ENCODE peak calls at places on chromosome 13, in seven cellular contexts. O, X, Y, M, L, E and V are unnamed samples.

GRCh38 chr13:51937320-51938290 is 73.6 kb downstream of the ATP7B start:
- DNase-seq in O (no peak), X (no peak), Y (no peak), M (no peak), L (no peak), E (no peak), V (no peak)

GRCh38 chr13:68714292-68714691 is 1393.3 kb upstream of the ATXN8OS start:
- DNase-seq in O (no peak), X (no peak), Y (no peak), M (no peak), L (no peak), E (no peak), V (no peak)

GRCh38 chr13:31426395-31426794 is 226.6 kb downstream of the B3GLCT start:
- DNase-seq in O (no peak), X (no peak), Y (no peak), M (no peak), L (no peak), E (no peak), V (no peak)

GRCh38 chr13:57627663-57628062 is 3.9 kb upstream of the PCDH17 start:
- DNase-seq in O (peak; percentile 46), X (no peak), Y (no peak), M (no peak), L (peak; percentile 25), E (no peak), V (peak; percentile 46)

GRCh38 chr13:30148171-30148754 is 159.1 kb downstream of the KATNAL1 start:
- DNase-seq in O (no peak), X (peak; percentile 16), Y (no peak), M (no peak), L (no peak), E (peak; percentile 20), V (no peak)

GRCh38 chr13:78601124-78601885 is 2.0 kb downstream of the POU4F1 start:
- DNase-seq in O (no peak), X (no peak), Y (no peak), M (no peak), L (peak; percentile 12), E (no peak), V (peak; percentile 40)

GRCh38 chr13:96091164-96091931 is 1.4 kb downstream of the HS6ST3 start:
- DNase-seq in O (peak; percentile 7), X (no peak), Y (peak; percentile 8), M (peak; percentile 41), L (no peak), E (no peak), V (peak; percentile 25)

GRCh38 chr13:49877629-49878218 is 58.4 kb downstream of the SPRYD7 start:
- DNase-seq in O (peak; percentile 41), X (no peak), Y (no peak), M (no peak), L (peak; percentile 42), E (no peak), V (no peak)

GRCh38 chr13:45055198-45055901 is 65.0 kb upstream of the GTF2F2 start:
- DNase-seq in O (peak; percentile 93), X (no peak), Y (peak; percentile 10), M (no peak), L (peak; percentile 95), E (peak; percentile 29), V (peak; percentile 58)

GRCh38 chr13:108176685-108177274 is 38.6 kb downstream of the LIG4 start:
- DNase-seq in O (no peak), X (peak; percentile 11), Y (no peak), M (no peak), L (peak; percentile 23), E (peak; percentile 69), V (peak; percentile 55)

GRCh38 chr13:57418067-57418677 is 213.4 kb upstream of the PCDH17 start:
- DNase-seq in O (no peak), X (no peak), Y (no peak), M (no peak), L (no peak), E (no peak), V (no peak)

GRCh38 chr13:23696610-23697009 is 126.4 kb downstream of the TNFRSF19 start:
- DNase-seq in O (no peak), X (no peak), Y (no peak), M (no peak), L (no peak), E (no peak), V (no peak)

GRCh38 chr13:74825170-74825948 is 656.6 kb downstream of the TBC1D4 start:
- DNase-seq in O (peak; percentile 64), X (no peak), Y (no peak), M (no peak), L (peak; percentile 91), E (no peak), V (no peak)

GRCh38 chr13:66635526-66635925 is 594.6 kb downstream of the PCDH9 start:
- DNase-seq in O (peak; percentile 90), X (no peak), Y (no peak), M (no peak), L (peak; percentile 85), E (no peak), V (no peak)

GRCh38 chr13:58950911-58951310 is 1212.8 kb downstream of the DIAPH3 start:
- DNase-seq in O (no peak), X (no peak), Y (no peak), M (no peak), L (no peak), E (no peak), V (no peak)

GRCh38 chr13:61727714-61728275 is 312.1 kb upstream of the PCDH20 start:
- DNase-seq in O (peak; percentile 35), X (no peak), Y (no peak), M (no peak), L (peak; percentile 18), E (no peak), V (no peak)

GRCh38 chr13:63773476-63773875 is 2357.8 kb upstream of the PCDH20 start:
- DNase-seq in O (no peak), X (no peak), Y (no peak), M (no peak), L (no peak), E (no peak), V (no peak)

GRCh38 chr13:67200605-67201004 is 29.5 kb downstream of the PCDH9 start:
- DNase-seq in O (no peak), X (no peak), Y (no peak), M (no peak), L (no peak), E (no peak), V (no peak)

GRCh38 chr13:92463134-92463533 is 763.5 kb upstream of the GPC6 start:
- DNase-seq in O (no peak), X (no peak), Y (no peak), M (peak; percentile 46), L (no peak), E (peak; percentile 23), V (no peak)

GRCh38 chr13:53112522-53112921 is 83.9 kb downstream of the OLFM4 start:
- DNase-seq in O (no peak), X (no peak), Y (no peak), M (no peak), L (no peak), E (no peak), V (no peak)

GRCh38 chr13:110371550-110372465 is 64.7 kb downstream of the COL4A2 start:
- DNase-seq in O (peak; percentile 45), X (no peak), Y (peak; percentile 42), M (no peak), L (no peak), E (no peak), V (no peak)

GRCh38 chr13:110455941-110456340 is 105.6 kb downstream of the RAB20 start:
- DNase-seq in O (peak; percentile 78), X (peak; percentile 18), Y (peak; percentile 64), M (peak; percentile 80), L (peak; percentile 70), E (peak; percentile 91), V (peak; percentile 91)

GRCh38 chr13:109479991-109480696 is 306.2 kb downstream of the IRS2 start:
- DNase-seq in O (no peak), X (no peak), Y (no peak), M (no peak), L (peak; percentile 48), E (no peak), V (no peak)

GRCh38 chr13:42720116-42720857 is 61.1 kb upstream of the FAM216B start:
- DNase-seq in O (peak; percentile 95), X (no peak), Y (no peak), M (peak; percentile 26), L (peak; percentile 100), E (peak; percentile 32), V (no peak)

GRCh38 chr13:34224877-34225276 is 406.9 kb downstream of the RFC3 start:
- DNase-seq in O (no peak), X (no peak), Y (no peak), M (no peak), L (no peak), E (no peak), V (no peak)

GRCh38 chr13:109971006-109971744 is 184.8 kb upstream of the IRS2 start:
- DNase-seq in O (no peak), X (no peak), Y (no peak), M (no peak), L (no peak), E (no peak), V (no peak)

GRCh38 chr13:56924401-56924800 is 216.3 kb upstream of the PRR20A start:
- DNase-seq in O (no peak), X (no peak), Y (no peak), M (no peak), L (no peak), E (no peak), V (no peak)

GRCh38 chr13:89878904-89879303 is 1468.6 kb upstream of the MIR17HG start:
- DNase-seq in O (no peak), X (no peak), Y (no peak), M (no peak), L (no peak), E (no peak), V (no peak)

GRCh38 chr13:72953391-72953960 is 105.3 kb upstream of the KLF5 start:
- DNase-seq in O (no peak), X (no peak), Y (no peak), M (peak; percentile 74), L (no peak), E (peak; percentile 90), V (no peak)

GRCh38 chr13:72952529-72953141 is 106.2 kb upstream of the KLF5 start:
- DNase-seq in O (no peak), X (no peak), Y (no peak), M (peak; percentile 48), L (no peak), E (peak; percentile 21), V (no peak)
- TF ChIP-seq CTCF in O (no peak), X (no peak), Y (peak; percentile 13), M (no peak), L (no peak), E (no peak), V (no peak)

DNA sequence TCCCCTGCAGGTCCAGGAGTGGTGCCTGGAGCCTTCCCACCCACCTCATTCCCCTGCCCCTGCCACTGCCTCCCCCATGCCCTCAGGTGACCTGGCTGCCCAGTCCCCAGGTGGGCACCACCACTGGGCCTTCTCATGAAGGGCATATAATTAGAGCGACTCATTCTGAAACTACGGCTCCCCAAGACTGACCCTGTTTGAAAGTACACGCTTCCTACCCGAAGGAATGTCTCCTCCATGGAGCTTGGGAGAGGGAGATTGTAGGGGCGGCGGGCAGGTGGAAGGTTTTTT is 52.6 kb downstream of the GPR12 start:
- DNase-seq in O (no peak), X (no peak), Y (no peak), M (no peak), L (no peak), E (no peak), V (no peak)
- TF ChIP-seq CTCF in O (no peak), X (no peak), Y (no peak), M (no peak), L (no peak), E (no peak), V (no peak)

GRCh38 chr13:112880976-112881540 is 88.0 kb upstream of the MCF2L start:
- DNase-seq in O (no peak), X (no peak), Y (no peak), M (no peak), L (no peak), E (no peak), V (no peak)
- TF ChIP-seq CTCF in O (no peak), X (no peak), Y (no peak), M (no peak), L (no peak), E (no peak), V (no peak)

GRCh38 chr13:81540777-81541176 is 1199.9 kb upstream of the SPRY2 start:
- DNase-seq in O (peak; percentile 18), X (no peak), Y (no peak), M (no peak), L (peak; percentile 3), E (no peak), V (no peak)
- TF ChIP-seq CTCF in O (peak; percentile 32), X (no peak), Y (no peak), M (peak; percentile 8), L (no peak), E (no peak), V (no peak)